ENCODE peak calls at places on chromosomes 16 and 17, in six cellular contexts. N is EL; G is fibroblast of villous mesenchyme; E is stimulated activated CD4-positive, alpha-beta T cell treated with anti-CD3 and anti-CD28 coated beads, TNF-alpha, amount 100 ng/mL, for 4 hours; S is NCI-H1092 treated with DMSO at 0.1 percent for 48 hours; A is T-helper 1 cell. W is an unnamed sample.

GRCh38 chr17:57174591-57174990 is 81.7 kb upstream of the MSI2 start:
- DNase-seq in A (no peak), G (no peak), S (no peak), E (no peak), N (no peak), W (no peak)

GRCh38 chr16:24769806-24770205 is 40.4 kb downstream of the TNRC6A start:
- DNase-seq in S (no peak), G (peak), A (no peak), N (no peak), E (no peak), W (no peak)

GRCh38 chr16:23668873-23669272 is 9.8 kb upstream of the PLK1 start:
- DNase-seq in E (no peak), A (no peak), G (no peak), S (no peak), N (no peak), W (no peak)

GRCh38 chr17:63646492-63646815 is 24.2 kb downstream of the MAP3K3 start:
- DNase-seq in G (no peak), N (no peak), A (no peak), E (no peak), S (no peak), W (no peak)

GRCh38 chr16:46658925-46659324 is 30.1 kb downstream of the VPS35 start:
- DNase-seq in E (no peak), A (no peak), G (no peak), S (no peak), N (no peak), W (no peak)

GRCh38 chr17:29918922-29919856 is 10.8 kb downstream of the SSH2 start:
- DNase-seq in N (peak), S (no peak), E (no peak), A (no peak), G (no peak), W (no peak)

GRCh38 chr17:76452102-76452645 is 778 bp downstream of the UBE2O start:
- DNase-seq in E (no peak), A (peak), G (no peak), N (peak), S (no peak), W (peak)

GRCh38 chr17:15957206-15957605 is 12.3 kb downstream of the ADORA2B start:
- DNase-seq in G (no peak), S (no peak), A (no peak), E (no peak), N (no peak), W (no peak)

GRCh38 chr17:63772801-63773271 is 561 bp downstream of the CCDC47 start:
- DNase-seq in G (peak), S (peak), A (no peak), E (no peak), N (peak), W (no peak)

GRCh38 chr17:44065668-44066203 is 735 bp downstream of the LSM12 start:
- DNase-seq in N (no peak), G (peak), S (no peak), E (no peak), A (no peak), W (no peak)

GRCh38 chr16:2761472-2761871 is 9.0 kb downstream of the SRRM2 start:
- DNase-seq in S (no peak), G (no peak), A (no peak), N (no peak), E (no peak), W (no peak)

GRCh38 chr17:4509402-4509801 is 10.7 kb downstream of the SPNS2 start:
- DNase-seq in N (no peak), E (no peak), G (no peak), S (no peak), A (no peak), W (peak)

GRCh38 chr16:47392114-47392513 is 68.7 kb downstream of the ITFG1 start:
- DNase-seq in A (peak), S (no peak), E (no peak), G (peak), N (peak), W (no peak)

GRCh38 chr17:6638046-6638908 is 2.2 kb downstream of the KIAA0753 start:
- DNase-seq in A (no peak), G (no peak), N (no peak), S (no peak), E (no peak), W (no peak)

GRCh38 chr17:57988301-57989010 is 402 bp upstream of the VEZF1 start:
- DNase-seq in N (peak), S (peak), G (peak), E (peak), A (peak), W (peak)

GRCh38 chr17:65547253-65547670 is 14.2 kb downstream of the AXIN2 start:
- DNase-seq in A (no peak), S (no peak), N (no peak), G (no peak), E (no peak), W (no peak)

GRCh38 chr17:46796524-46796923 is 22.0 kb downstream of the WNT3 start:
- DNase-seq in G (no peak), N (no peak), E (no peak), S (no peak), A (no peak), W (no peak)

GRCh38 chr16:12559714-12560113 is 244.0 kb downstream of the CPPED1 start:
- DNase-seq in E (no peak), S (no peak), A (no peak), N (peak), G (no peak), W (no peak)

GRCh38 chr17:27888072-27888471 is 5.1 kb downstream of the LYRM9 start:
- DNase-seq in G (no peak), A (no peak), E (no peak), N (peak), S (no peak), W (no peak)

GRCh38 chr16:27322858-27323780 is 9.3 kb downstream of the IL4R start:
- DNase-seq in A (no peak), G (no peak), E (no peak), S (no peak), N (no peak), W (no peak)

GRCh38 chr16:81447383-81448101 is 2.9 kb downstream of the CMIP start:
- DNase-seq in N (no peak), G (no peak), E (no peak), S (no peak), A (no peak), W (no peak)

GRCh38 chr16:2691491-2692248 is 9.3 kb downstream of the KCTD5 start:
- DNase-seq in A (no peak), E (no peak), N (no peak), G (no peak), S (peak), W (no peak)

GRCh38 chr16:30948956-30949654 is at the start of gene ORAI3:
- DNase-seq in G (peak), A (no peak), S (no peak), N (peak), E (no peak), W (peak)

GRCh38 chr17:40341808-40342574 is 22.5 kb downstream of the GJD3 start:
- DNase-seq in E (no peak), N (peak), A (no peak), G (peak), S (peak), W (peak)

GRCh38 chr16:23398987-23399805 is 53.8 kb downstream of the COG7 start:
- DNase-seq in E (no peak), A (no peak), N (no peak), G (no peak), S (no peak), W (no peak)

GRCh38 chr17:40803617-40804082 is 3.9 kb upstream of the KRT28 start:
- DNase-seq in E (peak), G (peak), A (peak), N (peak), S (peak), W (peak)

GRCh38 chr17:75848523-75849303 is 4.5 kb upstream of the UNC13D start:
- DNase-seq in A (peak), N (peak), G (peak), S (peak), E (peak), W (peak)

GRCh38 chr17:14790518-14790917 is 474.6 kb downstream of the PMP22 start:
- DNase-seq in G (no peak), A (no peak), E (no peak), N (no peak), S (no peak), W (no peak)

GRCh38 chr16:46620265-46621005 is 744 bp downstream of the SHCBP1 start:
- DNase-seq in S (no peak), N (peak), A (no peak), E (no peak), G (peak), W (no peak)

GRCh38 chr16:87145181-87146176 is 171.7 kb downstream of the C16orf95 start:
- DNase-seq in A (no peak), E (no peak), S (no peak), N (peak), G (peak), W (no peak)

GRCh38 chr17:69961488-69962145 is 113.4 kb upstream of the KCNJ16 start:
- DNase-seq in A (no peak), S (peak), N (no peak), G (no peak), E (no peak), W (no peak)

GRCh38 chr17:58267347-58268324 is 13.1 kb downstream of the MPO start:
- DNase-seq in N (no peak), A (no peak), E (no peak), G (no peak), S (no peak), W (no peak)

GRCh38 chr17:82020874-82021727 is 1.6 kb downstream of the CENPX start:
- DNase-seq in E (no peak), S (peak), N (peak), G (peak), A (peak), W (peak)

GRCh38 chr17:41518789-41519449 is at the start of gene KRT15:
- DNase-seq in G (no peak), E (no peak), S (peak), A (no peak), N (peak), W (no peak)

GRCh38 chr16:57045694-57046381 is 46.5 kb upstream of the CPNE2 start:
- DNase-seq in G (peak), N (peak), E (no peak), A (no peak), S (peak), W (peak)

GRCh38 chr16:70481929-70482536 is 27.6 kb downstream of the FCSK start:
- DNase-seq in S (no peak), G (no peak), E (no peak), N (peak), A (no peak), W (no peak)

GRCh38 chr16:7161886-7162285 is 170.8 kb upstream of the RBFOX1 start:
- DNase-seq in E (no peak), A (no peak), G (no peak), N (no peak), S (no peak), W (no peak)

W was measured in CD8-positive, alpha-beta T cell.